ENCODE peak calls at places on chromosomes 12 and 14, in four cellular contexts. V is stomach, H is esophagus muscularis mucosa, X is endothelial cell of umbilical vein. D is an unnamed sample.

GRCh38 chr12:79939728-79940306 is 4.9 kb upstream of the PPP1R12A start:
- DNase-seq in V (no peak), H (no peak), X (no peak), D (no peak)

GRCh38 chr12:83960767-83961166 is 951.8 kb downstream of the SLC6A15 start:
- DNase-seq in V (no peak), H (no peak), X (no peak), D (no peak)

GRCh38 chr14:69711065-69711464 is 55.9 kb upstream of the SRSF5 start:
- DNase-seq in V (no peak), H (no peak), X (no peak), D (peak)

GRCh38 chr14:33275879-33276278 is 337.2 kb downstream of the NPAS3 start:
- DNase-seq in V (no peak), H (no peak), X (no peak), D (no peak)

GRCh38 chr14:22379727-22380126 is 209.3 kb downstream of the DAD1 start:
- DNase-seq in V (no peak), H (no peak), X (no peak), D (no peak)

GRCh38 chr12:124762791-124763593 is 100.7 kb downstream of the SCARB1 start:
- DNase-seq in V (no peak), H (no peak), X (no peak), D (no peak)

GRCh38 chr12:26118356-26118755 is 6.5 kb downstream of the BHLHE41 start:
- DNase-seq in V (no peak), H (no peak), X (no peak), D (no peak)

GRCh38 chr14:89190779-89191513 is 226.1 kb downstream of the FOXN3 start:
- DNase-seq in V (no peak), H (no peak), X (no peak), D (no peak)

GRCh38 chr12:65536876-65537661 is 258.6 kb downstream of the MSRB3 start:
- DNase-seq in V (no peak), H (no peak), X (peak), D (peak)

GRCh38 chr12:69238589-69239285 is 632 bp upstream of the CPSF6 start:
- DNase-seq in V (no peak), H (no peak), X (no peak), D (no peak)

GRCh38 chr14:66254066-66254465 is 232.1 kb upstream of the CCDC196 start:
- DNase-seq in V (no peak), H (no peak), X (no peak), D (no peak)

GRCh38 chr14:45085004-45085403 is 1.1 kb downstream of the PRPF39 start:
- DNase-seq in V (no peak), H (no peak), X (peak), D (no peak)

GRCh38 chr14:90281766-90282165 is 25.4 kb downstream of the PSMC1 start:
- DNase-seq in V (no peak), H (no peak), X (no peak), D (no peak)

GRCh38 chr14:65281991-65282908 is 130.3 kb upstream of the FUT8 start:
- DNase-seq in V (no peak), H (no peak), X (peak), D (no peak)

GRCh38 chr12:120783197-120783596 is 57.6 kb downstream of the ACADS start:
- DNase-seq in V (no peak), H (no peak), X (peak), D (no peak)

GRCh38 chr12:19597304-19598066 is 158.2 kb downstream of the AEBP2 start:
- DNase-seq in V (no peak), H (no peak), X (no peak), D (no peak)

GRCh38 chr12:45170456-45171042 is 45.3 kb upstream of the ANO6 start:
- DNase-seq in V (peak), H (peak), X (peak), D (peak)

GRCh38 chr12:103181366-103182152 is 224.1 kb downstream of the ASCL1 start:
- DNase-seq in V (no peak), H (no peak), X (no peak), D (no peak)

GRCh38 chr12:105336411-105336810 is 5.9 kb downstream of the C12orf75 start:
- DNase-seq in V (no peak), H (peak), X (no peak), D (no peak)

GRCh38 chr14:77219591-77219990 is 38.0 kb downstream of the TMEM63C start:
- DNase-seq in V (peak), H (no peak), X (no peak), D (no peak)

GRCh38 chr14:24226477-24226876 is 5.7 kb downstream of the NEDD8 start:
- DNase-seq in V (no peak), H (no peak), X (no peak), D (no peak)

GRCh38 chr14:65333926-65334687 is 78.4 kb upstream of the FUT8 start:
- DNase-seq in V (no peak), H (no peak), X (no peak), D (peak)

GRCh38 chr14:78403278-78403815 is 233.2 kb downstream of the NRXN3 start:
- DNase-seq in V (no peak), H (peak), X (no peak), D (no peak)

GRCh38 chr12:132319991-132320570 is 9.3 kb downstream of the GALNT9 start:
- DNase-seq in V (no peak), H (no peak), X (no peak), D (no peak)

GRCh38 chr14:59438148-59438766 is 26.9 kb downstream of the GPR135 start:
- DNase-seq in V (no peak), H (no peak), X (peak), D (no peak)

GRCh38 chr14:94942601-94943000 is 172.7 kb upstream of the GSC start:
- DNase-seq in V (no peak), H (no peak), X (no peak), D (no peak)

GRCh38 chr12:19799216-19799615 is 359.9 kb downstream of the AEBP2 start:
- DNase-seq in V (no peak), H (no peak), X (peak), D (no peak)

GRCh38 chr14:85531141-85531593 is 1.2 kb downstream of the FLRT2 start:
- DNase-seq in V (peak), H (no peak), X (peak), D (no peak)

GRCh38 chr12:58504539-58504938 is 415.8 kb downstream of the LRIG3 start:
- DNase-seq in V (no peak), H (no peak), X (peak), D (no peak)

GRCh38 chr12:90909069-90909676 is 45.8 kb downstream of the CCER1 start:
- DNase-seq in V (no peak), H (no peak), X (peak), D (no peak)

GRCh38 chr12:94874986-94875312 is 128.5 kb downstream of the NDUFA12 start:
- DNase-seq in V (no peak), H (no peak), X (no peak), D (no peak)

GRCh38 chr12:27523642-27524488 is at the start of gene PPFIBP1:
- DNase-seq in V (peak), H (peak), X (peak), D (peak)
- TF ChIP-seq POLR2AphosphoS5 in V (no peak), H (peak), X (peak), D (peak)

DNA sequence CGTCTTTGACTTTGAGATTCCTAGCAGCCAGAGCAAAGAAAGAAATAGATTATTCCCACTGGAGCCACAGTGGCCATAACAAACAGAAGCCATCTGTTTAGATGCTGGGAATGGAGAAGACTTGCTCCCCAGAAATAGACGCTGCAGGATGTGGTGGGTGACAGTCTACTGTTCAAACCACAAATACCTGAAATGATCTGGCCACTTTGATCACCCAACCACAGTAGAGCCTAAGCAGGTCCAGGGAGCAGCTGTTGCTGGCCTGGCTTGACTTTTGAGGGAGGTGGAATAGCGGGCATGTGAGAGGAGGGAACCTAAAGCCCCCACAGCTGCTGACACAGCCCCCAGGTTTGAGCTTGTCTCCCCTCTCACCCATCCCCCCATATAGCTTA is 38.6 kb downstream of the SH2B3 start:
- DNase-seq in V (peak), H (no peak), X (no peak), D (peak)
- TF ChIP-seq POLR2AphosphoS5 in V (no peak), H (no peak), X (no peak), D (no peak)

DNA sequence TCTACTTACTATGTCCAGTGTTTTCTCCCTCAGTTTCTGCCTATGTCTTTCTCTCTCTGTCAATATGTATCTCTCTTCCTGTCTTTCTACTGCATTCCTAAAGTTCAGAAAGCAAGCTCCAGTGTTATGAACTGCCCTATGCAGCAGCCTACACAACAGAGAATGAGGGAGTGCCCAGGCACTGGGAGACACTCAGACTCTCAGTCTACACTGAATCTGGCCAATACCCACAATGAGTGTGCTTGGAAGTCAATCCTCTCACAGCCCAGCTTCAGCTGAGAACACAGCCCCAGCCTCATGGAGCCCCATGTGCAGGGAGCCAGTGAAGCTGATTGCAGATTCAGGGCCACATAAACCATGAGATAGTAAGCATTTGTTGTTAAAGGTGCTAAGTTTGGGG is 128.7 kb downstream of the ALG10 start:
- DNase-seq in V (no peak), H (no peak), X (no peak), D (no peak)
- TF ChIP-seq POLR2AphosphoS5 in V (no peak), H (no peak), X (no peak), D (no peak)

GRCh38 chr14:30312214-30312613 is 246.7 kb upstream of the G2E3 start:
- DNase-seq in V (no peak), H (no peak), X (no peak), D (no peak)

GRCh38 chr14:30322819-30323218 is 236.1 kb upstream of the G2E3 start:
- DNase-seq in V (no peak), H (no peak), X (no peak), D (no peak)

GRCh38 chr14:30317729-30318128 is 241.2 kb upstream of the G2E3 start:
- DNase-seq in V (no peak), H (no peak), X (no peak), D (no peak)
- TF ChIP-seq POLR2AphosphoS5 in V (no peak), H (no peak), X (no peak), D (no peak)

GRCh38 chr12:29431516-29431915 is 50.5 kb upstream of the ERGIC2 start:
- DNase-seq in V (no peak), H (no peak), X (no peak), D (no peak)
- TF ChIP-seq POLR2AphosphoS5 in V (no peak), H (no peak), X (no peak), D (no peak)

DNA sequence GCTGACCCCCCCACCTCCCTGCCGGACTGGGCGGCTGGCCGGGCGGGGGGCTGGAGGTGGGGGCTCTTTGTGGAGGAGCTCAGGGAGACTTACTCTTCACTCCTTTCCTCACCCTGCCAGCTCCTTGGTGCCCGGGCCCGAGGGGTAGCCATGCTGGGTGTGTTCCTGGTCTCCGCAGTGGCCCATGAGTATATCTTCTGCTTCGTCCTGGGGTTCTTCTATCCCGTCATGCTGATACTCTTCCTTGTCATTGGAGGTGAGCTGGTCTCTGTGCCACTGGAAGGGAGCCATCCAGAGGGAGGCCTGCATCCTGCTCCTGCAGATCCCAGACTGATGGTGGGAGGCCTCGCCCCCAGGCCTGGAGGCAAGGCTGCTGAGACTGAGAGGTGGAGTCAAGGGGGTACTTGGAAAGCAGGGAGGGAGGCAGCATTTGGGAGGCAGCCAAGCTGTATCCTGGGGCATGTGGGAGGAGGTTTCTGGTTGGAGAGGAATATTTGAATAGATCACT is 19.7 kb downstream of the SOAT2 start:
- DNase-seq in V (no peak), H (no peak), X (no peak), D (no peak)
- TF ChIP-seq POLR2AphosphoS5 in V (no peak), H (no peak), X (no peak), D (no peak)

GRCh38 chr12:55818140-55818728 is 393 bp downstream of the ORMDL2 start:
- DNase-seq in V (no peak), H (no peak), X (no peak), D (no peak)
- TF ChIP-seq POLR2AphosphoS5 in V (no peak), H (no peak), X (peak), D (no peak)

GRCh38 chr14:75259946-75260545 is 18.6 kb upstream of the FOS start:
- DNase-seq in V (no peak), H (no peak), X (no peak), D (no peak)

GRCh38 chr14:75258079-75258802 is 20.4 kb upstream of the FOS start:
- DNase-seq in V (peak), H (no peak), X (no peak), D (peak)

GRCh38 chr14:75257241-75257640 is 21.4 kb upstream of the FOS start:
- DNase-seq in V (no peak), H (no peak), X (peak), D (no peak)

GRCh38 chr14:75259510-75259855 is 19.1 kb upstream of the FOS start:
- DNase-seq in V (no peak), H (no peak), X (no peak), D (no peak)

DNA sequence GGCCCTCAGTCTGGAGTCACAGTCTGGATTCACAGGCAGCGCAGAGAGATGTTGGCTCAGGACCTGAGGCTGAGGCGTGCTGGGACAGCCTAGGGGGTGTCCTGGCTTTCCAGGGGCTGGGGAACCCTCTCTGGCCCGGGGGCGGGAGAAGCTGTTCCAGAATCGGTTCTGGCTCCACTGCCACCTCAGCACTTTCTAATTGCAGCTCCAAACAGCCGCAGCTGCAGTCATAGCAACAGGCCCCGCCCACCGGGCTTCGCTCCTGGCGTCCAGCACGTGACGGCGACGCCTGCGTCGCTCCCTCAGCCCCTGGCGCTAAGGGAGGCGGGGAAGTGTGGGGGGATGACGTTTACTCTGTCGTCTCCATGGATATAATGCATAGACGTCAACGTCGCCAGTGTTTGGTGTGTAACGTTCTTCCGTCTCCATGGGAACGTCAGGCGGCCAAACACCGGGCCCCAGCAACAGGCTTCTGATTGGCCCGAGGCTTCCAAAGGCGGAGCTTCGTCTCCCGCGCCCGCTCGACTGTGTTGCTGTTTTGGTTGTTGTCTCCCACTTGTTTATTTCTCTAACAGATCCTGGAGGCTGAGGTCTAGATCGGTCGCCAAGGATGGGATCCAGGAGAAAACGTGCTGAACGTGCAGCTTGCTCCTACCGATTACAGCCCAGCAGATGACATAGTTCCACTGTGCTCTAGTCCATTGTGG is 19.7 kb upstream of the FOS start:
- DNase-seq in V (peak), H (peak), X (peak), D (peak)
- TF ChIP-seq POLR2AphosphoS5 in V (peak), H (peak), X (peak), D (peak)

DNA sequence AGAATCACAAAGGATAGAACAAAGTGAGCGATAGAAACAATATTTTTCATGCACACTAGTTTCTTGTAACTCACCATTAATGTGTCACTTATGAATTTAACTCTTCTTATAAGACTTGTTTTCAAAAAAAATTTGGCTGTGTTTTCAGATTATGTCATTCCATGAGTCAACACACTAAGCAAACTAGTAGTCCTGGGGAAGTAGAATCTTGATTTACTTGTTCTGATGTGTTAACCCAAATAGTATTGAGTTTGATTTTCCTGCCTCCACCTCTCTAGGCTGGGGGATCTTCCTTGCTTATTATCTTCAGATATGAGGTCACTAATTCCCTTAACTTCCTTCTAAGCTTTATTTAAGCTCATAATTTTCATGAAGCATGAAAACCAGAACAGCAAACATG is 151.0 kb upstream of the SEL1L start:
- DNase-seq in V (no peak), H (no peak), X (no peak), D (no peak)
- TF ChIP-seq POLR2AphosphoS5 in V (no peak), H (no peak), X (no peak), D (no peak)

D was measured in transverse colon.